ENCODE peak calls at places on chromosome 16, in six cellular contexts. One of them, this sample, is unnamed.

GRCh38 chr16:55835578-55835977 is 2.7 kb upstream of the CES1 start:
- DNase-seq in A549: no peak
- DNase-seq in transverse colon: no peak
- DNase-seq in tibial nerve: peak; percentile 53
- DNase-seq in stomach: no peak
- DNase-seq in body of pancreas: peak; percentile 82
- DNase-seq in this sample: peak; percentile 77

GRCh38 chr16:30834130-30834740 is 47.2 kb upstream of the ZNF629 start:
- DNase-seq in tibial nerve: no peak
- DNase-seq in A549: no peak
- DNase-seq in transverse colon: no peak
- DNase-seq in stomach: no peak
- DNase-seq in body of pancreas: no peak
- DNase-seq in this sample: no peak

GRCh38 chr16:10961231-10961630 is 16.9 kb downstream of the CLEC16A start:
- DNase-seq in stomach: no peak
- DNase-seq in A549: no peak
- DNase-seq in transverse colon: no peak
- DNase-seq in tibial nerve: no peak
- DNase-seq in body of pancreas: no peak
- DNase-seq in this sample: peak; percentile 82

GRCh38 chr16:66109677-66110076 is 256.8 kb upstream of the CDH5 start:
- DNase-seq in transverse colon: no peak
- DNase-seq in A549: no peak
- DNase-seq in tibial nerve: no peak
- DNase-seq in body of pancreas: no peak
- DNase-seq in stomach: no peak
- DNase-seq in this sample: no peak

GRCh38 chr16:55151901-55152300 is 172.1 kb upstream of the IRX6 start:
- DNase-seq in stomach: no peak
- DNase-seq in A549: no peak
- DNase-seq in transverse colon: no peak
- DNase-seq in body of pancreas: no peak
- DNase-seq in tibial nerve: no peak
- DNase-seq in this sample: no peak

GRCh38 chr16:51159296-51159695 is 8.2 kb upstream of the SALL1 start:
- DNase-seq in tibial nerve: no peak
- DNase-seq in body of pancreas: no peak
- DNase-seq in stomach: no peak
- DNase-seq in A549: no peak
- DNase-seq in transverse colon: no peak
- DNase-seq in this sample: no peak

GRCh38 chr16:11535494-11535893 is 51.2 kb downstream of the LITAF start:
- DNase-seq in transverse colon: peak; percentile 34
- DNase-seq in A549: no peak
- DNase-seq in tibial nerve: no peak
- DNase-seq in body of pancreas: no peak
- DNase-seq in stomach: no peak
- DNase-seq in this sample: no peak

GRCh38 chr16:75108792-75109731 is 7.5 kb downstream of the LDHD start:
- DNase-seq in tibial nerve: peak; percentile 61
- DNase-seq in transverse colon: peak; percentile 83
- DNase-seq in body of pancreas: peak; percentile 95
- DNase-seq in stomach: peak; percentile 94
- DNase-seq in A549: peak; percentile 46
- DNase-seq in this sample: peak; percentile 97

GRCh38 chr16:23434380-23434779 is 18.6 kb downstream of the COG7 start:
- DNase-seq in transverse colon: no peak
- DNase-seq in body of pancreas: peak; percentile 39
- DNase-seq in tibial nerve: no peak
- DNase-seq in A549: peak; percentile 33
- DNase-seq in stomach: no peak
- DNase-seq in this sample: no peak

GRCh38 chr16:27220527-27220926 is 17.2 kb downstream of the KDM8 start:
- DNase-seq in transverse colon: no peak
- DNase-seq in body of pancreas: no peak
- DNase-seq in tibial nerve: no peak
- DNase-seq in A549: no peak
- DNase-seq in stomach: no peak
- DNase-seq in this sample: no peak

GRCh38 chr16:3135120-3135715 is 389 bp downstream of the ZNF213 start:
- DNase-seq in body of pancreas: no peak
- DNase-seq in stomach: no peak
- DNase-seq in transverse colon: no peak
- DNase-seq in tibial nerve: no peak
- DNase-seq in A549: no peak
- DNase-seq in this sample: no peak

GRCh38 chr16:85246473-85246872 is 134.2 kb upstream of the CIBAR2 start:
- DNase-seq in body of pancreas: no peak
- DNase-seq in tibial nerve: no peak
- DNase-seq in A549: no peak
- DNase-seq in transverse colon: no peak
- DNase-seq in stomach: no peak
- DNase-seq in this sample: no peak

GRCh38 chr16:85394511-85395206 is 218.5 kb upstream of the GSE1 start:
- DNase-seq in tibial nerve: peak; percentile 11
- DNase-seq in stomach: no peak
- DNase-seq in transverse colon: no peak
- DNase-seq in body of pancreas: no peak
- DNase-seq in A549: no peak
- DNase-seq in this sample: peak; percentile 63

GRCh38 chr16:50999181-50999580 is 151.9 kb downstream of the SALL1 start:
- DNase-seq in A549: no peak
- DNase-seq in transverse colon: no peak
- DNase-seq in tibial nerve: no peak
- DNase-seq in body of pancreas: no peak
- DNase-seq in stomach: no peak
- DNase-seq in this sample: no peak

GRCh38 chr16:13042291-13042690 is 140.9 kb downstream of the SHISA9 start:
- DNase-seq in body of pancreas: no peak
- DNase-seq in stomach: no peak
- DNase-seq in tibial nerve: no peak
- DNase-seq in A549: no peak
- DNase-seq in transverse colon: no peak
- DNase-seq in this sample: no peak

GRCh38 chr16:8496364-8496763 is 93.9 kb downstream of the TMEM114 start:
- DNase-seq in transverse colon: no peak
- DNase-seq in tibial nerve: no peak
- DNase-seq in A549: no peak
- DNase-seq in body of pancreas: no peak
- DNase-seq in stomach: no peak
- DNase-seq in this sample: no peak

GRCh38 chr16:86067516-86067915 is 168.6 kb downstream of the IRF8 start:
- DNase-seq in A549: no peak
- DNase-seq in stomach: no peak
- DNase-seq in transverse colon: no peak
- DNase-seq in body of pancreas: no peak
- DNase-seq in tibial nerve: no peak
- DNase-seq in this sample: no peak

GRCh38 chr16:85555549-85556455 is 57.3 kb upstream of the GSE1 start:
- DNase-seq in stomach: peak; percentile 55
- DNase-seq in transverse colon: peak; percentile 75
- DNase-seq in tibial nerve: no peak
- DNase-seq in A549: peak; percentile 42
- DNase-seq in body of pancreas: peak; percentile 79
- DNase-seq in this sample: no peak

GRCh38 chr16:85390511-85391174 is 222.5 kb upstream of the GSE1 start:
- DNase-seq in A549: peak; percentile 90
- DNase-seq in body of pancreas: peak; percentile 55
- DNase-seq in stomach: peak; percentile 62
- DNase-seq in tibial nerve: peak; percentile 73
- DNase-seq in transverse colon: peak; percentile 89
- DNase-seq in this sample: peak; percentile 96

GRCh38 chr16:23464196-23464595 is 11.2 kb upstream of the COG7 start:
- DNase-seq in tibial nerve: no peak
- DNase-seq in stomach: no peak
- DNase-seq in transverse colon: no peak
- DNase-seq in body of pancreas: no peak
- DNase-seq in A549: no peak
- DNase-seq in this sample: no peak

GRCh38 chr16:54216268-54217187 is 70.1 kb downstream of the IRX3 start:
- DNase-seq in stomach: no peak
- DNase-seq in body of pancreas: no peak
- DNase-seq in transverse colon: no peak
- DNase-seq in A549: no peak
- DNase-seq in tibial nerve: peak; percentile 40
- DNase-seq in this sample: peak; percentile 68

GRCh38 chr16:1981398-1981836 is at the start of gene NOXO1:
- DNase-seq in tibial nerve: no peak
- DNase-seq in transverse colon: peak; percentile 80
- DNase-seq in A549: no peak
- DNase-seq in body of pancreas: no peak
- DNase-seq in stomach: no peak
- DNase-seq in this sample: no peak

GRCh38 chr16:13419589-13419988 is 500.4 kb upstream of the ERCC4 start:
- DNase-seq in tibial nerve: no peak
- DNase-seq in stomach: no peak
- DNase-seq in transverse colon: no peak
- DNase-seq in body of pancreas: no peak
- DNase-seq in A549: no peak
- DNase-seq in this sample: no peak

GRCh38 chr16:84699712-84700517 is at the start of gene USP10:
- DNase-seq in transverse colon: peak; percentile 86
- DNase-seq in body of pancreas: peak; percentile 76
- DNase-seq in stomach: peak; percentile 86
- DNase-seq in A549: peak; percentile 88
- DNase-seq in tibial nerve: peak; percentile 66
- DNase-seq in this sample: peak; percentile 84

GRCh38 chr16:31393056-31393455 is at the start of gene ITGAD:
- DNase-seq in stomach: no peak
- DNase-seq in body of pancreas: no peak
- DNase-seq in A549: no peak
- DNase-seq in transverse colon: no peak
- DNase-seq in tibial nerve: no peak
- DNase-seq in this sample: no peak

DNA sequence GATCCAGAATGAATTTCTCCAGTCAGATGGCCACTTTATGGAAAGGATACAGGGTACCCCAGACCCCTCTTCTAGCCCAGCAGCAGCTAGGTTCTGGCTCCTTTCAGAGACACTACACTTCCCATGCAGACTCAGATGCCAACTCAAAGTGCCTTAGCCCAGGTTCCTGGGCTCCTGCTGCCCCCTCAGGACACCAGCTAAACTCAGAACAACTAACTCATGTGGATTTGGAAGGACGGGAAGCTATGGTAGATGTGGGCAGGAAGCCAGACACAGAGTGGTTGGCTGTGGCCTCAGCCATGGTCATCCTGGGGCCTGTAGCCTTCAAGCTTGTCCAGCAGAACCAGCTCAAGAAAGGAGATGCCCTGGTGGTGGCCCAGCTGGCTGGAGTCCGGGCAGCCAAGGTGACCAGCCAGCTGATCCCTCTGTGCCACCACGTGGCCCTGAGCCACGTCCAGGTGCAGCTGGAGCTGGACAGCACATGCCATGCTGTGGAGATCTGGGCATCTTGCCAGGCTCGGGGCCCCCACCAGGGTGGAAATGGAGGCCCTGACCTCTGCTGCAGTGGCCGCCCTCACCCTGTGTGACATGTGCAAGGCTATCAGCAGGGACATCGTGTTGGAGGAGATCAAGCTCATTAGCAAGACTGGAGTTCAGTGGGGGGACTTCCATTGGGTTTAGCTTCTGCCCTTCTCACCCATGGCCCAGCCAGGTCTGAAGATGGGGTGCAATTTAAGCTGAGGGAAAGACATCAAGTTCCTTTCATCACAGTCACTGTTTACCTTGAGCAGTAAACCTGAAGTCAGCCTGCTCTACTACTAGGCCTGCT is 111.8 kb downstream of the N4BP1 start:
- DNase-seq in body of pancreas: no peak
- DNase-seq in stomach: peak; percentile 36
- DNase-seq in tibial nerve: no peak
- DNase-seq in transverse colon: no peak
- DNase-seq in A549: no peak
- DNase-seq in this sample: no peak
- H3K27ac ChIP-seq in body of pancreas: no peak overlapping the region
- H3K27ac ChIP-seq in stomach: peak overlapping the region; percentile 63
- H3K27ac ChIP-seq in tibial nerve: no peak overlapping the region
- H3K27ac ChIP-seq in transverse colon: no peak overlapping the region
- H3K27ac ChIP-seq in A549: peak overlapping the region; percentile 8
- H3K27ac ChIP-seq in this sample: peak overlapping the region; percentile 47

GRCh38 chr16:87391950-87392822 is at the start of gene MAP1LC3B:
- DNase-seq in transverse colon: peak; percentile 98
- DNase-seq in A549: peak; percentile 95
- DNase-seq in body of pancreas: peak; percentile 97
- DNase-seq in stomach: peak; percentile 98
- DNase-seq in tibial nerve: peak; percentile 96
- DNase-seq in this sample: peak; percentile 98
- TF ChIP-seq POLR2A in transverse colon: peak; percentile 99
- TF ChIP-seq POLR2A in A549: peak; percentile 79
- TF ChIP-seq POLR2A in body of pancreas: peak; percentile 97
- TF ChIP-seq POLR2A in stomach: no peak
- TF ChIP-seq POLR2A in tibial nerve: peak; percentile 99
- TF ChIP-seq POLR2A in this sample: peak; percentile 97

GRCh38 chr16:71443714-71444113 is 1.9 kb upstream of the TLE7 start:
- DNase-seq in transverse colon: no peak
- DNase-seq in body of pancreas: no peak
- DNase-seq in tibial nerve: no peak
- DNase-seq in stomach: no peak
- DNase-seq in A549: no peak
- DNase-seq in this sample: no peak

GRCh38 chr16:71439531-71439930 is 2.3 kb downstream of the TLE7 start:
- DNase-seq in tibial nerve: no peak
- DNase-seq in body of pancreas: no peak
- DNase-seq in transverse colon: no peak
- DNase-seq in A549: no peak
- DNase-seq in stomach: no peak
- DNase-seq in this sample: no peak

GRCh38 chr16:71442041-71442440 is at the start of gene TLE7:
- DNase-seq in stomach: no peak
- DNase-seq in tibial nerve: no peak
- DNase-seq in A549: no peak
- DNase-seq in transverse colon: no peak
- DNase-seq in body of pancreas: no peak
- DNase-seq in this sample: no peak

GRCh38 chr16:71440669-71441347 is 1.0 kb downstream of the TLE7 start:
- DNase-seq in stomach: no peak
- DNase-seq in transverse colon: no peak
- DNase-seq in tibial nerve: no peak
- DNase-seq in A549: no peak
- DNase-seq in body of pancreas: no peak
- DNase-seq in this sample: no peak

GRCh38 chr16:71441348-71441781 is 489 bp downstream of the TLE7 start:
- DNase-seq in tibial nerve: no peak
- DNase-seq in body of pancreas: no peak
- DNase-seq in transverse colon: no peak
- DNase-seq in A549: no peak
- DNase-seq in stomach: no peak
- DNase-seq in this sample: no peak
- TF ChIP-seq CTCF in tibial nerve: no peak
- TF ChIP-seq CTCF in body of pancreas: no peak
- TF ChIP-seq CTCF in transverse colon: no peak
- TF ChIP-seq CTCF in A549: no peak
- TF ChIP-seq CTCF in stomach: no peak
- TF ChIP-seq CTCF in this sample: no peak

DNA sequence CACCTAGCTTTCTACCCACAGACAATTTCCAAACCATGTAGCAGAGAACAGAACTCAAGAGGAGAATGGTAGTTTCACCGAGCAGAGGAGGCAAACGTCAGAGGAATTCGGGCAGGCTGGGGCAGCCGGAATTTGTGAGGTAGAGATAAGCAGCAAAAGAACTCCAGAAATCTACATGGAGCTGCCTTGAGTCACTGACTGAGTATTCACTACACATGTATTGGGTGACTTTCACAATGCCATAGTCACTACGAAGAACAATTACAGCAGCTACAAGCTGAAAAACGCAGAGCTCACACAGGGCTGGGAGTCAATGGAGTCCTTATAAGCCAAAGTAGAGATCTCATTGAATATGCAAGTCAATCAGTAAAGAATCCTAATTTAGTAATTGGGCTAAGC is 13.4 kb downstream of the CMC2 start:
- DNase-seq in body of pancreas: peak; percentile 9
- DNase-seq in stomach: peak; percentile 47
- DNase-seq in A549: no peak
- DNase-seq in tibial nerve: no peak
- DNase-seq in transverse colon: no peak
- DNase-seq in this sample: no peak
- H3K27ac ChIP-seq in body of pancreas: no peak overlapping the region
- H3K27ac ChIP-seq in stomach: peak overlapping the region; percentile 40
- H3K27ac ChIP-seq in A549: peak overlapping the region; percentile 60
- H3K27ac ChIP-seq in tibial nerve: no peak overlapping the region
- H3K27ac ChIP-seq in transverse colon: no peak overlapping the region
- H3K27ac ChIP-seq in this sample: no peak overlapping the region